ENCODE peak calls at places on chromosomes 1 and 21, in four cellular contexts. One of them, this sample, is unnamed.

GRCh38 chr1:218101409-218101808 is 183.7 kb upstream of the RRP15 start:
- DNase-seq in thoracic aorta: no peak
- DNase-seq in skeletal muscle cell: no peak
- DNase-seq in activated CD4-positive, alpha-beta T cell treated with anti-CD3 and anti-CD28 coated beads for 48 hours: no peak
- DNase-seq in this sample: no peak

GRCh38 chr21:36194024-36194423 is 37.4 kb downstream of the DOP1B start:
- DNase-seq in activated CD4-positive, alpha-beta T cell treated with anti-CD3 and anti-CD28 coated beads for 48 hours: no peak
- DNase-seq in skeletal muscle cell: no peak
- DNase-seq in thoracic aorta: no peak
- DNase-seq in this sample: no peak

GRCh38 chr1:166184897-166185296 is 18.1 kb upstream of the FAM78B start:
- DNase-seq in skeletal muscle cell: no peak
- DNase-seq in activated CD4-positive, alpha-beta T cell treated with anti-CD3 and anti-CD28 coated beads for 48 hours: no peak
- DNase-seq in thoracic aorta: no peak
- DNase-seq in this sample: no peak

GRCh38 chr1:158248122-158248521 is 6.1 kb upstream of the CD1A start:
- DNase-seq in activated CD4-positive, alpha-beta T cell treated with anti-CD3 and anti-CD28 coated beads for 48 hours: peak
- DNase-seq in thoracic aorta: no peak
- DNase-seq in skeletal muscle cell: no peak
- DNase-seq in this sample: no peak

GRCh38 chr1:43902058-43902831 is 31.4 kb upstream of the ARTN start:
- DNase-seq in skeletal muscle cell: no peak
- DNase-seq in thoracic aorta: no peak
- DNase-seq in activated CD4-positive, alpha-beta T cell treated with anti-CD3 and anti-CD28 coated beads for 48 hours: no peak
- DNase-seq in this sample: no peak

GRCh38 chr1:30840904-30841598 is 67.5 kb downstream of the SDC3 start:
- DNase-seq in activated CD4-positive, alpha-beta T cell treated with anti-CD3 and anti-CD28 coated beads for 48 hours: no peak
- DNase-seq in thoracic aorta: no peak
- DNase-seq in skeletal muscle cell: no peak
- DNase-seq in this sample: no peak

GRCh38 chr1:8871539-8871935 is 6.9 kb downstream of the ENO1 start:
- DNase-seq in activated CD4-positive, alpha-beta T cell treated with anti-CD3 and anti-CD28 coated beads for 48 hours: no peak
- DNase-seq in thoracic aorta: no peak
- DNase-seq in skeletal muscle cell: no peak
- DNase-seq in this sample: no peak

GRCh38 chr1:72281144-72281543 is 1.2 kb downstream of the NEGR1 start:
- DNase-seq in activated CD4-positive, alpha-beta T cell treated with anti-CD3 and anti-CD28 coated beads for 48 hours: no peak
- DNase-seq in skeletal muscle cell: no peak
- DNase-seq in thoracic aorta: no peak
- DNase-seq in this sample: no peak

GRCh38 chr21:22892757-22893156 is 1894.5 kb downstream of the NCAM2 start:
- DNase-seq in skeletal muscle cell: no peak
- DNase-seq in activated CD4-positive, alpha-beta T cell treated with anti-CD3 and anti-CD28 coated beads for 48 hours: no peak
- DNase-seq in thoracic aorta: no peak
- DNase-seq in this sample: no peak

GRCh38 chr21:37644666-37645065 is 271.6 kb downstream of the KCNJ6 start:
- DNase-seq in thoracic aorta: no peak
- DNase-seq in skeletal muscle cell: no peak
- DNase-seq in activated CD4-positive, alpha-beta T cell treated with anti-CD3 and anti-CD28 coated beads for 48 hours: no peak
- DNase-seq in this sample: no peak

GRCh38 chr1:101484896-101485412 is 248.1 kb downstream of the S1PR1 start:
- DNase-seq in skeletal muscle cell: no peak
- DNase-seq in thoracic aorta: no peak
- DNase-seq in activated CD4-positive, alpha-beta T cell treated with anti-CD3 and anti-CD28 coated beads for 48 hours: no peak
- DNase-seq in this sample: no peak

GRCh38 chr1:230509281-230509977 is 83.3 kb upstream of the PGBD5 start:
- DNase-seq in activated CD4-positive, alpha-beta T cell treated with anti-CD3 and anti-CD28 coated beads for 48 hours: no peak
- DNase-seq in thoracic aorta: no peak
- DNase-seq in skeletal muscle cell: peak
- DNase-seq in this sample: no peak

GRCh38 chr1:154992721-154993571 is 440 bp upstream of the LENEP start:
- DNase-seq in skeletal muscle cell: no peak
- DNase-seq in thoracic aorta: no peak
- DNase-seq in activated CD4-positive, alpha-beta T cell treated with anti-CD3 and anti-CD28 coated beads for 48 hours: no peak
- DNase-seq in this sample: no peak

GRCh38 chr1:60090662-60091061 is 17.1 kb upstream of the C1orf87 start:
- DNase-seq in thoracic aorta: no peak
- DNase-seq in activated CD4-positive, alpha-beta T cell treated with anti-CD3 and anti-CD28 coated beads for 48 hours: no peak
- DNase-seq in skeletal muscle cell: no peak
- DNase-seq in this sample: peak

GRCh38 chr1:171606402-171606941 is 15.6 kb upstream of the MYOCOS start:
- DNase-seq in activated CD4-positive, alpha-beta T cell treated with anti-CD3 and anti-CD28 coated beads for 48 hours: no peak
- DNase-seq in thoracic aorta: no peak
- DNase-seq in skeletal muscle cell: no peak
- DNase-seq in this sample: no peak

GRCh38 chr1:1179983-1180861 is 6.5 kb downstream of the TTLL10 start:
- DNase-seq in thoracic aorta: no peak
- DNase-seq in skeletal muscle cell: no peak
- DNase-seq in activated CD4-positive, alpha-beta T cell treated with anti-CD3 and anti-CD28 coated beads for 48 hours: no peak
- DNase-seq in this sample: no peak

GRCh38 chr1:111441573-111442192 is 7.4 kb downstream of the WDR77 start:
- DNase-seq in thoracic aorta: no peak
- DNase-seq in activated CD4-positive, alpha-beta T cell treated with anti-CD3 and anti-CD28 coated beads for 48 hours: peak
- DNase-seq in skeletal muscle cell: no peak
- DNase-seq in this sample: no peak

GRCh38 chr1:225873281-225873850 is 8.8 kb downstream of the TMEM63A start:
- DNase-seq in activated CD4-positive, alpha-beta T cell treated with anti-CD3 and anti-CD28 coated beads for 48 hours: no peak
- DNase-seq in skeletal muscle cell: no peak
- DNase-seq in thoracic aorta: no peak
- DNase-seq in this sample: no peak

GRCh38 chr1:188355847-188356246 is 1527.1 kb downstream of the PLA2G4A start:
- DNase-seq in thoracic aorta: no peak
- DNase-seq in skeletal muscle cell: no peak
- DNase-seq in activated CD4-positive, alpha-beta T cell treated with anti-CD3 and anti-CD28 coated beads for 48 hours: no peak
- DNase-seq in this sample: no peak

GRCh38 chr1:111593403-111594127 is 26.0 kb upstream of the RAP1A start:
- DNase-seq in activated CD4-positive, alpha-beta T cell treated with anti-CD3 and anti-CD28 coated beads for 48 hours: no peak
- DNase-seq in skeletal muscle cell: no peak
- DNase-seq in thoracic aorta: no peak
- DNase-seq in this sample: no peak

GRCh38 chr1:34852677-34853217 is 6.8 kb downstream of the SMIM12 start:
- DNase-seq in thoracic aorta: peak
- DNase-seq in activated CD4-positive, alpha-beta T cell treated with anti-CD3 and anti-CD28 coated beads for 48 hours: peak
- DNase-seq in skeletal muscle cell: peak
- DNase-seq in this sample: peak

GRCh38 chr1:236997361-236997760 is 6.9 kb downstream of the MT1HL1 start:
- DNase-seq in skeletal muscle cell: no peak
- DNase-seq in activated CD4-positive, alpha-beta T cell treated with anti-CD3 and anti-CD28 coated beads for 48 hours: no peak
- DNase-seq in thoracic aorta: no peak
- DNase-seq in this sample: no peak

GRCh38 chr1:201119826-201120225 is 7.2 kb downstream of the ASCL5 start:
- DNase-seq in activated CD4-positive, alpha-beta T cell treated with anti-CD3 and anti-CD28 coated beads for 48 hours: no peak
- DNase-seq in skeletal muscle cell: no peak
- DNase-seq in thoracic aorta: no peak
- DNase-seq in this sample: no peak

GRCh38 chr1:50424045-50424939 is 1.0 kb upstream of the DMRTA2 start:
- DNase-seq in skeletal muscle cell: no peak
- DNase-seq in activated CD4-positive, alpha-beta T cell treated with anti-CD3 and anti-CD28 coated beads for 48 hours: peak
- DNase-seq in thoracic aorta: no peak
- DNase-seq in this sample: no peak

GRCh38 chr1:93619507-93620168 is 62.0 kb downstream of the BCAR3 start:
- DNase-seq in activated CD4-positive, alpha-beta T cell treated with anti-CD3 and anti-CD28 coated beads for 48 hours: peak
- DNase-seq in skeletal muscle cell: no peak
- DNase-seq in thoracic aorta: no peak
- DNase-seq in this sample: no peak

GRCh38 chr1:209160230-209160629 is 423.3 kb upstream of the CAMK1G start:
- DNase-seq in activated CD4-positive, alpha-beta T cell treated with anti-CD3 and anti-CD28 coated beads for 48 hours: no peak
- DNase-seq in skeletal muscle cell: no peak
- DNase-seq in thoracic aorta: no peak
- DNase-seq in this sample: no peak

GRCh38 chr1:208510192-208510952 is 266.2 kb upstream of the PLXNA2 start:
- DNase-seq in thoracic aorta: no peak
- DNase-seq in skeletal muscle cell: no peak
- DNase-seq in activated CD4-positive, alpha-beta T cell treated with anti-CD3 and anti-CD28 coated beads for 48 hours: no peak
- DNase-seq in this sample: no peak

GRCh38 chr1:214004014-214004413 is 16.2 kb downstream of the PROX1 start:
- DNase-seq in thoracic aorta: no peak
- DNase-seq in activated CD4-positive, alpha-beta T cell treated with anti-CD3 and anti-CD28 coated beads for 48 hours: no peak
- DNase-seq in skeletal muscle cell: no peak
- DNase-seq in this sample: no peak

GRCh38 chr1:38243106-38243505 is 196.5 kb upstream of the POU3F1 start:
- DNase-seq in thoracic aorta: no peak
- DNase-seq in skeletal muscle cell: no peak
- DNase-seq in activated CD4-positive, alpha-beta T cell treated with anti-CD3 and anti-CD28 coated beads for 48 hours: no peak
- DNase-seq in this sample: no peak

GRCh38 chr1:24266398-24266941 is 52.7 kb upstream of the GRHL3 start:
- DNase-seq in activated CD4-positive, alpha-beta T cell treated with anti-CD3 and anti-CD28 coated beads for 48 hours: no peak
- DNase-seq in thoracic aorta: no peak
- DNase-seq in skeletal muscle cell: peak
- DNase-seq in this sample: no peak

GRCh38 chr21:44865561-44866280 is 7.8 kb downstream of the PTTG1IP start:
- DNase-seq in thoracic aorta: no peak
- DNase-seq in skeletal muscle cell: no peak
- DNase-seq in activated CD4-positive, alpha-beta T cell treated with anti-CD3 and anti-CD28 coated beads for 48 hours: peak
- DNase-seq in this sample: no peak

GRCh38 chr1:1591452-1591851 is 8.5 kb downstream of the FNDC10 start:
- DNase-seq in activated CD4-positive, alpha-beta T cell treated with anti-CD3 and anti-CD28 coated beads for 48 hours: no peak
- DNase-seq in skeletal muscle cell: no peak
- DNase-seq in thoracic aorta: no peak
- DNase-seq in this sample: no peak

GRCh38 chr1:41233708-41234107 is 8.4 kb downstream of the SCMH1 start:
- DNase-seq in thoracic aorta: no peak
- DNase-seq in activated CD4-positive, alpha-beta T cell treated with anti-CD3 and anti-CD28 coated beads for 48 hours: no peak
- DNase-seq in skeletal muscle cell: no peak
- DNase-seq in this sample: no peak

GRCh38 chr1:225881081-225882007 is 836 bp downstream of the TMEM63A start:
- DNase-seq in skeletal muscle cell: no peak
- DNase-seq in activated CD4-positive, alpha-beta T cell treated with anti-CD3 and anti-CD28 coated beads for 48 hours: peak
- DNase-seq in thoracic aorta: no peak
- DNase-seq in this sample: no peak

GRCh38 chr1:195243492-195243891 is 1364.7 kb downstream of the KCNT2 start:
- DNase-seq in thoracic aorta: no peak
- DNase-seq in skeletal muscle cell: no peak
- DNase-seq in activated CD4-positive, alpha-beta T cell treated with anti-CD3 and anti-CD28 coated beads for 48 hours: no peak
- DNase-seq in this sample: no peak

GRCh38 chr1:16073490-16074104 is at the start of gene FAM131C:
- DNase-seq in thoracic aorta: no peak
- DNase-seq in skeletal muscle cell: no peak
- DNase-seq in activated CD4-positive, alpha-beta T cell treated with anti-CD3 and anti-CD28 coated beads for 48 hours: peak
- DNase-seq in this sample: peak

This sample was measured in NCI-H1930.